ENCODE peak calls at places on chromosome 1, in four cellular contexts. F is brain microvascular endothelial cell; Q is body of pancreas; L is CD8-positive, alpha-beta T cell. S is an unnamed sample.

GRCh38 chr1:34863501-34863900 is 4.0 kb upstream of the SMIM12 start:
- DNase-seq in L (no peak), Q (no peak), F (no peak), S (no peak)

GRCh38 chr1:215749423-215749822 is 182.3 kb downstream of the KCTD3 start:
- DNase-seq in L (no peak), F (peak), Q (no peak), S (no peak)

GRCh38 chr1:59122527-59122926 is 174.4 kb upstream of the FGGY start:
- DNase-seq in Q (no peak), F (no peak), L (no peak), S (no peak)

GRCh38 chr1:155392898-155393411 is 72.3 kb downstream of the RUSC1 start:
- DNase-seq in Q (peak), L (no peak), F (no peak), S (no peak)

GRCh38 chr1:24735156-24735618 is 10.1 kb upstream of the CLIC4 start:
- DNase-seq in F (no peak), Q (no peak), L (no peak), S (no peak)

GRCh38 chr1:31661856-31662255 is 17.2 kb upstream of the PEF1 start:
- DNase-seq in Q (no peak), F (no peak), L (no peak), S (no peak)

GRCh38 chr1:87449348-87449963 is 120.8 kb downstream of the LMO4 start:
- DNase-seq in F (no peak), Q (peak), L (no peak), S (no peak)

GRCh38 chr1:214967865-214968575 is 114.5 kb upstream of the KCNK2 start:
- DNase-seq in Q (no peak), F (peak), L (no peak), S (no peak)

GRCh38 chr1:239386453-239387303 is at the start of gene CHRM3:
- DNase-seq in L (no peak), Q (peak), F (no peak), S (peak)

GRCh38 chr1:3275471-3276340 is 178.8 kb upstream of the ARHGEF16 start:
- DNase-seq in Q (peak), F (peak), L (no peak), S (no peak)

GRCh38 chr1:26912147-26912490 is 1.7 kb downstream of the NR0B2 start:
- DNase-seq in Q (no peak), F (no peak), L (no peak), S (no peak)

GRCh38 chr1:100265562-100265930 is 470 bp upstream of the RTCA start:
- DNase-seq in Q (peak), F (peak), L (no peak), S (no peak)

GRCh38 chr1:16155537-16156410 is at the start of gene EPHA2:
- DNase-seq in L (no peak), F (peak), Q (peak), S (peak)

GRCh38 chr1:203278087-203278884 is 27.0 kb upstream of the BTG2 start:
- DNase-seq in F (peak), Q (peak), L (no peak), S (no peak)

GRCh38 chr1:12173631-12174121 is 6.9 kb downstream of the TNFRSF1B start:
- DNase-seq in F (no peak), L (peak), Q (peak), S (no peak)

GRCh38 chr1:150150511-150151021 is 850 bp downstream of the PLEKHO1 start:
- DNase-seq in Q (no peak), L (peak), F (no peak), S (peak)

GRCh38 chr1:9385801-9386573 is 93.3 kb downstream of the SPSB1 start:
- DNase-seq in L (no peak), F (no peak), Q (no peak), S (no peak)

GRCh38 chr1:115317101-115318012 is 20.7 kb downstream of the NGF start:
- DNase-seq in L (no peak), F (no peak), Q (peak), S (no peak)

GRCh38 chr1:168155910-168156309 is 19.2 kb upstream of the GPR161 start:
- DNase-seq in F (no peak), L (no peak), Q (no peak), S (no peak)

GRCh38 chr1:56484695-56485094 is 94.7 kb downstream of the PLPP3 start:
- DNase-seq in F (no peak), L (no peak), Q (no peak), S (no peak)

GRCh38 chr1:151443846-151444790 is 15.2 kb downstream of the POGZ start:
- DNase-seq in Q (peak), F (peak), L (peak), S (peak)

GRCh38 chr1:53070621-53071020 is 8.6 kb downstream of the PODN start:
- DNase-seq in Q (peak), L (peak), F (no peak), S (peak)

GRCh38 chr1:108158893-108159292 is 41.2 kb downstream of the SLC25A24 start:
- DNase-seq in Q (no peak), L (no peak), F (no peak), S (no peak)

GRCh38 chr1:3014443-3015268 is 6.6 kb upstream of the ACTRT2 start:
- DNase-seq in F (no peak), Q (no peak), L (no peak), S (no peak)

GRCh38 chr1:94528271-94528670 is 13.3 kb downstream of the F3 start:
- DNase-seq in L (no peak), F (no peak), Q (no peak), S (no peak)
- TF ChIP-seq CTCF in L (no peak), F (no peak), Q (no peak), S (no peak)

GRCh38 chr1:176206961-176207902 is at the start of gene COP1:
- DNase-seq in L (peak), Q (peak), F (peak), S (peak)
- TF ChIP-seq CTCF in L (no peak), Q (peak), F (no peak), S (peak)

GRCh38 chr1:22053861-22054770 is 1.6 kb downstream of the CDC42 start:
- DNase-seq in Q (no peak), F (no peak), L (no peak), S (no peak)

GRCh38 chr1:22056043-22056442 is 3.5 kb downstream of the CDC42 start:
- DNase-seq in L (no peak), Q (no peak), F (no peak), S (no peak)

GRCh38 chr1:22056921-22057320 is 4.4 kb downstream of the CDC42 start:
- DNase-seq in Q (no peak), F (no peak), L (no peak), S (no peak)

GRCh38 chr1:22055463-22055862 is 3.0 kb downstream of the CDC42 start:
- DNase-seq in Q (no peak), F (no peak), L (no peak), S (no peak)

GRCh38 chr1:22057861-22058260 is 5.4 kb downstream of the CDC42 start:
- DNase-seq in Q (no peak), L (no peak), F (no peak), S (no peak)
- TF ChIP-seq CTCF in Q (no peak), L (no peak), F (no peak), S (no peak)

DNA sequence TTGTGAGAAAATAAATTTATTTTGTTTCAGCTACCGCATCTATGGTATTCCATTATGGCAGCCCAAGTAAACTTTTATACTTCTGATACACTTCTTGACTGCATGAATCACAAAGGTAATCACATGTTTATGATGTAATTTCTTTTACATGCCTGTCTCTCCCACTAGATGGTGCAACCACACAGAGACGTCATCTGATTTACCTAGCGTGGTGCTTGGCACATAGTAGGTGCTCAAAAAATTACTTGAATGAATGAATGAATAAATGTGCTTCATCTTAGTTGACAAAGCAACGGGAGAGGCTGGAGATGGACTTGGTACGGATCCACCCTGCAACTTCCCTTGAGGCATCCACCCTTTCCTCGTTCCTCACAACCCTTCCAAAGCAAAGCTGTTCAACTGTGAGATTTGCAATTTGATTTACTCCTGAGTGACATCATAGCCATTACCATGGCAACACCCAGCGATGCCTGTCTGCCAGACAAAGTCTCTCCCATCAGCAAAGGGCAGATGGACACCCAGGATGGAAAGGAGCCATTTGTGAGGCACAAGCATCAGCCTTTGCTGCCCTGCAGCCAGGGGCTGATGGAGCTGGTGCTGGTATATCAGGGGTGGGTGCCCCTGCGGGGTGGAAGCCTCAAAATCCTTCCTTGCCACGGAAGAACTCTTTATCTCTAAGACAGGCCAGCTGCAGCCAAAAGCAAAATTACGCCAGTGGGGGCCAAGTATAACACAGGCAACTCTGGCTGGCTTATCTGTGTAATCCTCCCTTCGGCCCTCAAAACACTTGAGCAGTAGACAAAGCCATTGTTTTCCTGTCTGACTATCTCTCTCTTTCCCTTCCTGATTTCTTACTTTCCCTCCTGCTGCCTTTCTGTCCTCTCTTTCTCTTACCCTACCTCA is 18.9 kb upstream of the VWA5B1 start:
- DNase-seq in Q (no peak), F (no peak), L (no peak), S (no peak)
- TF ChIP-seq CTCF in Q (no peak), F (peak), L (no peak), S (no peak)

DNA sequence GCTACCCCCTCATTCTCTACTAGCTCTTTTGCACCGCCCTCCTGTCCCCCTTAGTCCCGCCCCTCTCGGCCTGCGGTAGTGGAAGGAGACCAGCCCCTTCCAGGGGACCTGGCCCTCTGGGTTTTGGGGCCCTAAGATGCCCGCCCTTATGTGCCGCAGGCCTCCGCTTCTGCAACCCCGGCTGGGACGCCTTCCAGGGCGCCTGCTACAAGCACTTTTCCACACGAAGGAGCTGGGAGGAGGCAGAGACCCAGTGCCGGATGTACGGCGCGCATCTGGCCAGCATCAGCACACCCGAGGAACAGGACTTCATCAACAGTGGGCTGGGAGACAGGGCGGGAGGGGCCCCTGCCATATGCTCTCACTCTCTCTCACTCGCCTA is 14.9 kb downstream of the BCAN start:
- DNase-seq in Q (no peak), L (no peak), F (no peak), S (no peak)
- TF ChIP-seq CTCF in Q (no peak), L (no peak), F (no peak), S (no peak)

DNA sequence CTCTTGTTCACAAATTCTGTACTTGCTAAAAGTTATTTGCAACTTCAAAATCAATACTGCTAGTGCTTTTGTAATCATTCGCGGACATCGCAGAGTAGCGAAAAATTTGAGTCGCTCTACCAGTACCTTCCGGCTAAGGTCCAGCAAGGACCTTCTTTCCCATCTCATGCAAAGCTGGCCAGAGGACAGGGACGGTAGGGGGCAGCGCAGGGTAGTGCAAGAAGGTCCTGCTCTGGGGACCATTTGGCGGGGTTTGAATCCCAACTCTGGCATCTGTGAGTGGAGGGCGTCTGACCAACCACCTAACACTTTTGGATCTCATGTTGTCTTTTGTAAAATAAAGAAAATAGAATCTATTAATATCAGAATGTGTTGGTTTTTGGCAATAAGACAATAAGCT is 258.3 kb downstream of the SPATA17 start:
- DNase-seq in F (no peak), L (no peak), Q (no peak), S (no peak)
- TF ChIP-seq CTCF in F (peak), L (no peak), Q (no peak), S (peak)

DNA sequence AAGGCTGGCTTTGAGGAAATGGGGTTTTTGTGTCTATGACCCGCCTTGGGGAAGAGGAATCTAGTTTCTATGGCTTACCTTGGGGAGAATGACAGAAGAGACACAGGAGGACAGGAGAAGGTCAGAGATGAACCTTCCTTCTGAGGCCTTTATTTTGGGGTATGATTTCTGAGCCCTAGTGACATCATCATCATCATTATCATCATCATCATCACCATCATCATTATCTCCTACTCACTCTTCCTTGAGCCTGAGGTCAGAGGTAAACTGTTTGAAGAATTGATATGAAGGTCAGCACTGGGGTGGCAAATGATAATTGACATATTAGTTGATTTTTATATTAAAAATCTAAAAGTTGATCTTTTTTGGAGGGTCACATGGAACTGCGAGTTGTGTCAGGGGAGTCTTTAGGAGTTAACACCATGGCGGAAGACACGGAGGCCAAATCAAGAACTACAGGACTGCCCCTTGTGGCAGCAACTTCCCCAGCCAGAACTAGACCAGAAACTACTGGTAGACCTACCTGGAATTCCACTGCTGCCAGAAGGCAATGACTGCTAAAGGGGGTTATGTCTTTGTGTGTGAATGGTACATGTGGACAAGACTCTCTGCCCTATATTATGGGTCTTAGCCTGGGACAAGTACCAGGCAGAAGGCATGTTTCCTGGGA is 49.8 kb upstream of the WLS start:
- DNase-seq in L (no peak), Q (no peak), F (no peak), S (no peak)
- TF ChIP-seq CTCF in L (no peak), Q (no peak), F (peak), S (no peak)

GRCh38 chr1:171446396-171446795 is 38.9 kb upstream of the PRRC2C start:
- DNase-seq in F (no peak), Q (no peak), L (no peak), S (no peak)
- TF ChIP-seq CTCF in F (no peak), Q (no peak), L (no peak), S (no peak)

DNA sequence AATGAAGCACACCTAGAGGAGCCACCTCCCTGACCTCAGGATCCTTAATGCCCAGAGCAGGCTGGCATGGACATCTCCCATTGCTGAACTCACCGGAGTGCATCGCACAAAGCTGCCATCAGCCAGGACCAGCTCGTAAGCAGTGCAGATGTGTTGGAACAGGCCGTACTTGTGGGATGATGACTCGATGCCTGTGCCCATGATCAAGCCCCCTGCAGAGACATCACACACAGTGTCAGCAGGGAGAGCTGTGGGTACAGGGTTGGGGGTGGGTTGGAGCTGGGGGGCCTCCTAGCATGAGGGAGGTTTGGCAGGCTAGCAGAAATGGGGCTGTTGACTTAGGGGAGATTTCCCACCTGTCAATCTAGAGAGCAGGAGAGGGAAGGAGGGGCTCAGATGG is 12.0 kb downstream of the DHCR24 start:
- DNase-seq in Q (no peak), L (no peak), F (no peak), S (no peak)
- TF ChIP-seq CTCF in Q (no peak), L (no peak), F (no peak), S (no peak)

S was measured in progenitor cell of endocrine pancreas.